ENCODE peak calls at places on chromosomes 5 and 9, in nine cellular contexts. One of them, this sample, is unnamed.

GRCh38 chr9:109463924-109464625 is 34.0 kb downstream of the PTPN3 start:
- DNase-seq in tibial artery: no peak
- DNase-seq in neural progenitor cell: no peak
- DNase-seq in pancreas: no peak
- DNase-seq in upper lobe of right lung: no peak
- DNase-seq in tibial nerve: no peak
- DNase-seq in Panc1: no peak
- DNase-seq in sigmoid colon: no peak
- DNase-seq in ovary: no peak
- DNase-seq in this sample: no peak

GRCh38 chr9:79222483-79222882 is 349.3 kb upstream of the TLE4 start:
- DNase-seq in tibial artery: no peak
- DNase-seq in neural progenitor cell: no peak
- DNase-seq in pancreas: no peak
- DNase-seq in upper lobe of right lung: no peak
- DNase-seq in tibial nerve: no peak
- DNase-seq in Panc1: no peak
- DNase-seq in sigmoid colon: no peak
- DNase-seq in ovary: no peak
- DNase-seq in this sample: no peak

GRCh38 chr9:16293610-16294009 is 576.9 kb downstream of the BNC2 start:
- DNase-seq in tibial artery: no peak
- DNase-seq in neural progenitor cell: no peak
- DNase-seq in pancreas: no peak
- DNase-seq in upper lobe of right lung: no peak
- DNase-seq in tibial nerve: no peak
- DNase-seq in Panc1: no peak
- DNase-seq in sigmoid colon: no peak
- DNase-seq in ovary: no peak
- DNase-seq in this sample: no peak

GRCh38 chr9:130045657-130046450 is 2.9 kb upstream of the FNBP1 start:
- DNase-seq in tibial artery: no peak
- DNase-seq in neural progenitor cell: no peak
- DNase-seq in pancreas: no peak
- DNase-seq in upper lobe of right lung: no peak
- DNase-seq in tibial nerve: no peak
- DNase-seq in Panc1: no peak
- DNase-seq in sigmoid colon: no peak
- DNase-seq in ovary: no peak
- DNase-seq in this sample: no peak

GRCh38 chr9:22415941-22416691 is 30.5 kb upstream of the DMRTA1 start:
- DNase-seq in tibial artery: no peak
- DNase-seq in neural progenitor cell: no peak
- DNase-seq in pancreas: no peak
- DNase-seq in upper lobe of right lung: no peak
- DNase-seq in tibial nerve: no peak
- DNase-seq in Panc1: no peak
- DNase-seq in sigmoid colon: no peak
- DNase-seq in ovary: no peak
- DNase-seq in this sample: no peak

GRCh38 chr5:102649731-102650130 is 105.4 kb upstream of the PAM start:
- DNase-seq in tibial artery: no peak
- DNase-seq in neural progenitor cell: no peak
- DNase-seq in pancreas: no peak
- DNase-seq in upper lobe of right lung: no peak
- DNase-seq in tibial nerve: no peak
- DNase-seq in Panc1: no peak
- DNase-seq in sigmoid colon: no peak
- DNase-seq in ovary: no peak
- DNase-seq in this sample: no peak

GRCh38 chr9:7936201-7936600 is 136.6 kb upstream of the DMAC1 start:
- DNase-seq in tibial artery: no peak
- DNase-seq in neural progenitor cell: no peak
- DNase-seq in pancreas: no peak
- DNase-seq in upper lobe of right lung: no peak
- DNase-seq in tibial nerve: no peak
- DNase-seq in Panc1: no peak
- DNase-seq in sigmoid colon: no peak
- DNase-seq in ovary: no peak
- DNase-seq in this sample: no peak

GRCh38 chr9:101400120-101400519 is 1.5 kb downstream of the ZNF189 start:
- DNase-seq in tibial artery: no peak
- DNase-seq in neural progenitor cell: no peak
- DNase-seq in pancreas: peak; percentile 36
- DNase-seq in upper lobe of right lung: no peak
- DNase-seq in tibial nerve: no peak
- DNase-seq in Panc1: no peak
- DNase-seq in sigmoid colon: no peak
- DNase-seq in ovary: no peak
- DNase-seq in this sample: peak; percentile 43

GRCh38 chr9:129198737-129199435 is 20.8 kb upstream of the IER5L start:
- DNase-seq in tibial artery: no peak
- DNase-seq in neural progenitor cell: no peak
- DNase-seq in pancreas: no peak
- DNase-seq in upper lobe of right lung: no peak
- DNase-seq in tibial nerve: no peak
- DNase-seq in Panc1: no peak
- DNase-seq in sigmoid colon: no peak
- DNase-seq in ovary: no peak
- DNase-seq in this sample: no peak

GRCh38 chr5:2579126-2579525 is 172.4 kb downstream of the IRX2 start:
- DNase-seq in tibial artery: no peak
- DNase-seq in neural progenitor cell: peak; percentile 25
- DNase-seq in pancreas: no peak
- DNase-seq in upper lobe of right lung: no peak
- DNase-seq in tibial nerve: no peak
- DNase-seq in Panc1: no peak
- DNase-seq in sigmoid colon: no peak
- DNase-seq in ovary: no peak
- DNase-seq in this sample: no peak
- TF ChIP-seq CTCF in tibial artery: no peak
- TF ChIP-seq CTCF in neural progenitor cell: peak; percentile 26
- TF ChIP-seq CTCF in pancreas: no peak
- TF ChIP-seq CTCF in upper lobe of right lung: no peak
- TF ChIP-seq CTCF in tibial nerve: no peak
- TF ChIP-seq CTCF in Panc1: no peak
- TF ChIP-seq CTCF in sigmoid colon: no peak
- TF ChIP-seq CTCF in ovary: no peak
- TF ChIP-seq CTCF in this sample: no peak

GRCh38 chr5:138539791-138540190 is 3.2 kb downstream of the ETF1 start:
- DNase-seq in tibial artery: no peak
- DNase-seq in neural progenitor cell: no peak
- DNase-seq in pancreas: no peak
- DNase-seq in upper lobe of right lung: no peak
- DNase-seq in tibial nerve: no peak
- DNase-seq in Panc1: no peak
- DNase-seq in sigmoid colon: no peak
- DNase-seq in ovary: no peak
- DNase-seq in this sample: no peak
- H3K4me1 ChIP-seq in tibial artery: peaks cover 26% of the 10 kb centered on the region
- H3K4me1 ChIP-seq in neural progenitor cell: peaks cover 20% of the 10 kb centered on the region
- H3K4me1 ChIP-seq in pancreas: peaks cover 23% of the 10 kb centered on the region
- H3K4me1 ChIP-seq in upper lobe of right lung: peaks cover 47% of the 10 kb centered on the region
- H3K4me1 ChIP-seq in tibial nerve: no peaks in the 10 kb centered on the region
- H3K4me1 ChIP-seq in Panc1: peaks cover 31% of the 10 kb centered on the region
- H3K4me1 ChIP-seq in sigmoid colon: no peaks in the 10 kb centered on the region
- H3K4me1 ChIP-seq in ovary: peaks cover 12% of the 10 kb centered on the region
- H3K4me1 ChIP-seq in this sample: peaks cover 39% of the 10 kb centered on the region

DNA sequence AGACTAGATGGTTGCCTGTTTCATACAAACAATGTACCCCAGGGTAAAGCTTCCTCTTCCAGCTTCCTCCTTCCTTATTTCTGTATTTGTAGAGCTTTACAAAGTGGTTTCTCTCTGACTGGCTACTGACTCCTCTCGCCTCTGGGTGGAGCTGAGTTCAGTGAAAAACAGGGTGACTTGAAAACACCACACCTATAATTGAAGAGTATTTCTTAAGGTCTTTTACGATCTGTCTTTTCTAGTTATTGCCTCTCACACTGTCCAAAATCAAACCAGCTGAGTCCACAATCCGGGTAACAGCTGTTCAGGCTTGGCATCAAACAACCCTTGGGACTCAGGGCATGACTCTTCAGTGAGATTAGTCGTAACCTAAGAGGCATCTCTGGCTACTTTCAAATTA is 200.4 kb downstream of the ARRDC3 start:
- DNase-seq in tibial artery: no peak
- DNase-seq in neural progenitor cell: no peak
- DNase-seq in pancreas: no peak
- DNase-seq in upper lobe of right lung: no peak
- DNase-seq in tibial nerve: peak; percentile 30
- DNase-seq in Panc1: no peak
- DNase-seq in sigmoid colon: no peak
- DNase-seq in ovary: no peak
- DNase-seq in this sample: no peak
- TF ChIP-seq CTCF in tibial artery: no peak
- TF ChIP-seq CTCF in neural progenitor cell: no peak
- TF ChIP-seq CTCF in pancreas: no peak
- TF ChIP-seq CTCF in upper lobe of right lung: peak; percentile 16
- TF ChIP-seq CTCF in tibial nerve: no peak
- TF ChIP-seq CTCF in Panc1: no peak
- TF ChIP-seq CTCF in sigmoid colon: no peak
- TF ChIP-seq CTCF in ovary: no peak
- TF ChIP-seq CTCF in this sample: peak; percentile 29

GRCh38 chr5:143311955-143312354 is 91.5 kb downstream of the NR3C1 start:
- DNase-seq in tibial artery: no peak
- DNase-seq in neural progenitor cell: no peak
- DNase-seq in pancreas: no peak
- DNase-seq in upper lobe of right lung: no peak
- DNase-seq in tibial nerve: no peak
- DNase-seq in Panc1: no peak
- DNase-seq in sigmoid colon: no peak
- DNase-seq in ovary: no peak
- DNase-seq in this sample: no peak
- H3K4me1 ChIP-seq in tibial artery: peaks cover 30% of the 10 kb centered on the region
- H3K4me1 ChIP-seq in neural progenitor cell: peaks cover 5% of the 10 kb centered on the region
- H3K4me1 ChIP-seq in pancreas: peaks cover 6% of the 10 kb centered on the region
- H3K4me1 ChIP-seq in upper lobe of right lung: peaks cover 47% of the 10 kb centered on the region
- H3K4me1 ChIP-seq in tibial nerve: no peaks in the 10 kb centered on the region
- H3K4me1 ChIP-seq in Panc1: peaks cover 29% of the 10 kb centered on the region
- H3K4me1 ChIP-seq in sigmoid colon: no peaks in the 10 kb centered on the region
- H3K4me1 ChIP-seq in ovary: peaks cover 1% of the 10 kb centered on the region
- H3K4me1 ChIP-seq in this sample: peaks cover 69% of the 10 kb centered on the region